ENCODE peak calls at places on chromosomes 2 and 18, in seven cellular contexts. Z, I, L, F, M, V and N are unnamed samples.

GRCh38 chr2:26979761-26980160 is 9.3 kb downstream of the MAPRE3 start:
- DNase-seq in Z (no peak), I (no peak), L (no peak), F (no peak), M (peak), V (no peak), N (no peak)

GRCh38 chr18:67359868-67360838 is 156.4 kb downstream of the DSEL start:
- DNase-seq in Z (no peak), I (no peak), L (no peak), F (no peak), M (peak), V (no peak), N (no peak)

GRCh38 chr2:26647981-26648380 is 6.8 kb upstream of the CIB4 start:
- DNase-seq in Z (no peak), I (peak), L (no peak), F (no peak), M (no peak), V (no peak), N (no peak)

GRCh38 chr2:48844418-48845155 is 89.1 kb upstream of the LHCGR start:
- DNase-seq in Z (no peak), I (no peak), L (no peak), F (no peak), M (peak), V (no peak), N (no peak)

GRCh38 chr2:75053484-75054112 is 95.2 kb downstream of the POLE4 start:
- DNase-seq in Z (no peak), I (no peak), L (peak), F (peak), M (no peak), V (no peak), N (peak)

GRCh38 chr2:147607379-147607778 is 237.4 kb upstream of the ACVR2A start:
- DNase-seq in Z (no peak), I (no peak), L (no peak), F (no peak), M (no peak), V (no peak), N (no peak)

GRCh38 chr2:125736306-125736705 is 919.7 kb upstream of the GYPC start:
- DNase-seq in Z (no peak), I (no peak), L (no peak), F (no peak), M (no peak), V (no peak), N (no peak)

GRCh38 chr2:241848761-241849615 is 9.7 kb downstream of the PDCD1 start:
- DNase-seq in Z (no peak), I (no peak), L (no peak), F (no peak), M (no peak), V (peak), N (peak)

GRCh38 chr2:240786355-240786841 is 33.6 kb downstream of the KIF1A start:
- DNase-seq in Z (no peak), I (no peak), L (no peak), F (no peak), M (no peak), V (no peak), N (peak)

DNA sequence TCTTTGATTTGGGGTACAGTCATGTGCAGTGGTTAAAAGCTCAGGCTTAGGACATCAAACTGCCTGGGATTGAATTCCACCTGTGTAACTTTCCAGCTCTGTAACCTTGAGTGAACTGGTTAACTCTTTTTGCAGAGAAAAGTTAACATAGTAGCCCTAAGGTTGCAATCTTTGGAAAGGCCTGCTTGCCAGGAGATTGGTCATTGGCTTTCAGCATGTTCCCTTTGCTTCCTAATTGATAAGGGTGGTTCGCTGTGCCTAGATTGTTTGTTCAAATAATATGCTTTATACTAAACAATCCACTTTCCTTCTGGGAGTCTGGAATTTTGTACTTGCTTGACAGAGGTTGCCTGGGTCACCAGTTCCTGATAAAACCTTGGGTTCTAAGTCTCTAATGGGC is 86.8 kb downstream of the PIK3C3 start:
- DNase-seq in Z (no peak), I (peak), L (no peak), F (no peak), M (no peak), V (no peak), N (no peak)
- TF ChIP-seq CTCF in Z (no peak), I (no peak), L (no peak), F (no peak), M (no peak), V (no peak), N (no peak)

DNA sequence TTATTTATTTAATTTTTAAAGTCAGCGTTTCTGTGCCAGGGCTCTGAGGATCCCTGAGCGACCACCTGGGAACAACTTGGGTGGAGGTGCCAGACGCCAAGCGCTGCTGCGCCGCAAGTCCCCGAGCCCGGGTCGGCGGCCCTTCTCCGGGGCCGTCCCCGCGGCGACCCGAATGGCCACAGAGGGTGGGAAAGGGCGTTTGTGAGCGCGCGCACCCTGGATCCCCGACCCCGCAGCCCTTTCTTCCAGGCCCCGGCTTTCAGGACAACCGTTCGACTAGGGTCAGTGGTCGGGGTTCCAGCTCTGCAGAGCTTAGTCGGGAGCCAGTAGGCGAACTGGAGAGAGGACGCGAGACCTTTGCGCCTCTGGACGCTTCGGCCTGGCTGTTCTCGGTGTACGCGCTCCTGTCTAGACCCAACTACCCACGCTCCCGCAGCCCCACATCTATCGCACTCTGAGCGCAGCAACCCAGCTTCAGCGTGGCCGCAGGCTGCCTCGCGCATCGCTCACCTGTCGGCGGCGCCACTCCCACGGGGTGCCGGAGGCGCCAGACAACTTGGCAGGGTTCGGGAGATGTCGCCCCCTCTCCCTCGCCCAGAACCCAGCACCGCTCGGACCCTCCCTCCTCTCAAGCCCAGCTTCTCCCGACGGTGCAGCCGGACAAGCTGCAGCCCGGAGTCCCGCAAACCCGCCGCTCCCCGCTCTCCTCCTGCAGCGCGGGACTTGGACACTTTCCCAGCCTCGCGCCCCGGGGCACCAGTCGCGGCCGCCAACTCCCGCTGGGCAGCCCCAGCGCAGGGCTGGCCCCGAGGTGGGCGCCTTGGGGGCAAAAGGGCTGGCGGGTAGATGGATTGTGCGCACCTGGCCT is 785 bp downstream of the LYPD1 start:
- DNase-seq in Z (no peak), I (no peak), L (no peak), F (peak), M (no peak), V (peak), N (peak)
- TF ChIP-seq CTCF in Z (no peak), I (no peak), L (no peak), F (peak), M (no peak), V (peak), N (no peak)

GRCh38 chr2:237707859-237708398 is 80.5 kb downstream of the LRRFIP1 start:
- DNase-seq in Z (no peak), I (no peak), L (no peak), F (no peak), M (no peak), V (no peak), N (no peak)
- TF ChIP-seq CTCF in Z (no peak), I (no peak), L (no peak), F (no peak), M (no peak), V (no peak), N (peak)

DNA sequence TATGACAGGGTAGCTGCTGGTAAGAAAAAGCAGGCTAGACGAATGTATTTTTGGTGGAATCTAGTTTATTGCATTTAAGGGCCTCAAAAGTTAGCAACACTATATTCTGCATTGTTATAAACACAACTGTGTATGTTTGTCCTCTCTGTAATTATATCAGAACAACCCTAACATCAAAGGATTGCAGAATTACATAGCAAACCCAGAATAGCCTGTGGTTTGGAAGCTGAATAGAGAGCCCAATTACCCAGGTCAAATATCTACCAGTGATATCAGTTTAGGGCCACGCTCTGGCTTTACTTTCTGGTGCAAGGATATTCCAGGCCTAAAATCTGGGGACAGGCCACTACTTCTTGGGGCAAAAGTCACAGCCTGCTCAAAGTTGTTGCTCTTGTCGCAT is 25.1 kb upstream of the MRO start:
- DNase-seq in Z (no peak), I (no peak), L (no peak), F (no peak), M (no peak), V (no peak), N (no peak)
- TF ChIP-seq CTCF in Z (no peak), I (no peak), L (no peak), F (no peak), M (no peak), V (no peak), N (no peak)

DNA sequence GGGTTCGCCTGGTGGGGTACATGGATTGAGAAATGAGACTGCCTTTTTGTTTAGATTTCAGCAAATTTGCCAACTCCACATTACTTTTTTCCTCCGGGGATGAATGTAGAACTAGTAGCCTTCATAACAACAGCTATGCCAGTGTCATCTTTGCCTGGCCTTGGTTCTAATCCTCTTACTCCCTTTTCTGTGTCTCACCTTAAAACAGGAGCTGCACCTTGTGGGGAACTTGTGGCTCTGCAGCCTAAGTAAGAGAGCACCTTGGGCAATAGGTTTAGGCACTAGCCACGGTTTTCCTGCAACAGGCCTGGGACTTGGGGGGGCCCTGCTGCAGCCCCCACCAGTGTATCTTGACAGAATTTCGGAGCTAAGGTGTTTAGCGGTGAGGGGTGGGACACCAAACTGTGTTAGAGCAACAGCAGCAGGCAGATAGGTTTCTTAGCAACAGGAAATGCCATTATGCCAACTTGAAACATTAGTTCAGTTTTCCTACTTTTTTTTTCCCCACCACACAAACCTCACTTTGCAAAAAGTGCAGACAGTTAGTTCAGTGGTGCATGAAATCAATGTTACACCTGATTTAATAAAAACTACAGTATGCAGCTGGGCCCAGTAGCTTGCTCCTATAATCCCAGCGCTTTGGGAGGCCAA is 173.7 kb downstream of the PRKCE start:
- DNase-seq in Z (no peak), I (no peak), L (no peak), F (no peak), M (peak), V (no peak), N (no peak)
- TF ChIP-seq CTCF in Z (no peak), I (no peak), L (no peak), F (peak), M (no peak), V (no peak), N (no peak)

DNA sequence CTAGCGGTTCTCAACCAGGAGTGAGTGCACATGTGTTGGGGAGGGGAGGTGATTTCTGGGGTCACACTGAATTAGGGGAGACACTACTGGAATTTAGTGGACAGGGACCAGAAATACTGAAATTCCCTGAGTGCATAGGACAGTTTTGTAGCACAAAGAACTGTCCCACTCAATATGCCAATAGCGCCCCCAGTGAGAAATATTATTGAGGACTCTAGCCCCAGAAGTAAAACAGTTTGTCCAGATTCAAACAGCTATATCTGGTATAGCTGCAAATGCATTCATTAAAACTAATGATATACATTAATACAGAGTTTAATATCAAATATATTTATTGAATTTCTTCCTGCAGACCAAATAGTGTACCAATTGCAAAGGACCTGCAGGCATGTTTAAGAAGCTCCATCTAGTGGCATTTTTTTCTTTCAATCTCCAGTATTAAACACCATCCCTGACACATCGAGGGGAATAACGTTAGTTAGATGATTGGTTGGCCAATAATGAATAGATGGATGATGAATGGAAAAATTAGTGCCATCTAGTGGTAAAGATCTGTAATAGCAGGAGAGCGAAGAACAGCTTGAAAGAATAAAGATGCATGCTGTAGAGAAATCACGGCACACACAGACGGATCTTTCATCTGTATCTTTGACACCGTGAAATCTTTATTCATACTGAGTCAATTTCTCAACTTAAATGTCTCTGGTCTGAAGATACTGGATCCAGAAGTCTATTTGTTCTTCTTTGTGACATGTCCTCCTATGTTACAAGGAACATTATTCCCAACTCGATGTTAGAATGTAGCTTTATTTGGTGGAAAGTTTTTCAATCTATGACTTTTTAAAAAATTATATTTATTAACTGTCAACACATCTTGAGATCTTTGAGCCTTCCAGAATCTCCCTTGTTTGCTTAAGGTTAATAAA is 62.5 kb downstream of the DHRS9 start:
- DNase-seq in Z (no peak), I (no peak), L (peak), F (no peak), M (peak), V (no peak), N (no peak)
- TF ChIP-seq CTCF in Z (peak), I (peak), L (peak), F (peak), M (peak), V (peak), N (peak)

DNA sequence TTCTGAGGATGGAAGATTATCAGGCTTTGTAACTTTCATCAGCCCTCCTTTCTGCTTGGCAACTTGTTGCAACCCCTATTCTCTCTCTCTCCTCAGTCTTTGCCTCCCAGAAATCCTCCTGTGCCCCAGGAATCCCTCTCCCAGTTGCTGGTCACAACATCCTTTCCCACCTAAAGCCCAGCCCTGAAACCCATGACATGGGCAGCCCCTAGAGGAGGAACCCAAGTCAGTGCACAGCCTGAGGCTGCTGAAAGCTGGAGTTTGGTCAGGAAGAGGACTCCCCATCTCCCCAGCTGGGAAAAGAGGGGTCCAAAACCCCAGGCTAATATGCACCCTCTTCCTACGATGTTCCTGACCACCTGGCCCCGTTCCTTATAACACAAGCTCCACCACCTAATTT is 29.5 kb downstream of the PKDCC start:
- DNase-seq in Z (no peak), I (no peak), L (no peak), F (no peak), M (no peak), V (no peak), N (no peak)
- TF ChIP-seq CTCF in Z (no peak), I (no peak), L (no peak), F (no peak), M (no peak), V (no peak), N (no peak)